ENCODE peak calls at places on chromosomes 2 and 18, in eight cellular contexts. O, F, H, J, B, D, P and E are unnamed samples.
A peak's percentile ranks its signal among the peaks of the same experiment; 100 is the strongest.

GRCh38 chr18:63131106-63131943 is 188.2 kb downstream of the BCL2 start:
- DNase-seq in O (peak; percentile 34), F (peak; percentile 12), H (peak; percentile 71), J (peak; percentile 27), B (peak; percentile 60), D (no peak), P (peak; percentile 41), E (no peak)

GRCh38 chr2:32210767-32211408 is 45.2 kb downstream of the SLC30A6 start:
- DNase-seq in O (no peak), F (no peak), H (no peak), J (no peak), B (no peak), D (no peak), P (no peak), E (no peak)

GRCh38 chr2:165682546-165682945 is 111.5 kb downstream of the GALNT3 start:
- DNase-seq in O (no peak), F (no peak), H (no peak), J (no peak), B (no peak), D (no peak), P (no peak), E (no peak)

GRCh38 chr2:229221641-229222040 is 49.4 kb downstream of the PID1 start:
- DNase-seq in O (no peak), F (no peak), H (no peak), J (no peak), B (no peak), D (no peak), P (no peak), E (no peak)

GRCh38 chr2:236744316-236745105 is 174.9 kb downstream of the ACKR3 start:
- DNase-seq in O (no peak), F (no peak), H (peak; percentile 73), J (no peak), B (no peak), D (peak; percentile 92), P (no peak), E (no peak)

GRCh38 chr18:49561377-49562193 is at the start of gene LIPG:
- DNase-seq in O (peak; percentile 49), F (no peak), H (peak; percentile 62), J (peak; percentile 90), B (peak; percentile 49), D (no peak), P (peak; percentile 75), E (peak; percentile 82)

GRCh38 chr2:108325756-108326155 is 37.1 kb downstream of the SULT1C2 start:
- DNase-seq in O (no peak), F (no peak), H (no peak), J (no peak), B (no peak), D (no peak), P (no peak), E (no peak)

GRCh38 chr2:70985956-70986355 is 7.5 kb downstream of the ANKRD53 start:
- DNase-seq in O (peak; percentile 5), F (no peak), H (no peak), J (no peak), B (no peak), D (no peak), P (no peak), E (no peak)

GRCh38 chr2:239310401-239311061 is 90.3 kb downstream of the HDAC4 start:
- DNase-seq in O (no peak), F (no peak), H (no peak), J (no peak), B (no peak), D (no peak), P (no peak), E (no peak)